ENCODE peak calls at places on chromosomes 11 and 22, in four cellular contexts. Z is NB4, Q is kidney epithelial cell, W is glutamatergic neuron. A is an unnamed sample.

GRCh38 chr11:37916331-37916730 is 1318.3 kb upstream of the RAG2 start:
- DNase-seq in Z (no peak), Q (no peak), W (no peak), A (no peak)

GRCh38 chr11:118081241-118081958 is 4.5 kb downstream of the TMPRSS4 start:
- DNase-seq in Z (peak), Q (no peak), W (no peak), A (no peak)

GRCh38 chr11:94732617-94733292 is 35.4 kb upstream of the AMOTL1 start:
- DNase-seq in Z (no peak), Q (no peak), W (no peak), A (peak)

GRCh38 chr11:120331301-120331966 is 4.8 kb upstream of the ARHGEF12 start:
- DNase-seq in Z (no peak), Q (peak), W (no peak), A (peak)

GRCh38 chr11:36367806-36368680 is 72.0 kb downstream of the PRR5L start:
- DNase-seq in Z (no peak), Q (no peak), W (no peak), A (no peak)

GRCh38 chr11:134544095-134544815 is 132.2 kb upstream of the B3GAT1 start:
- DNase-seq in Z (no peak), Q (no peak), W (peak), A (peak)

GRCh38 chr22:35376728-35377472 is 4.0 kb upstream of the HMOX1 start:
- DNase-seq in Z (peak), Q (peak), W (peak), A (peak)

GRCh38 chr11:2793781-2794418 is 91.7 kb downstream of the CDKN1C start:
- DNase-seq in Z (no peak), Q (no peak), W (peak), A (no peak)

GRCh38 chr11:108859510-108859909 is 194.6 kb downstream of the DDX10 start:
- DNase-seq in Z (no peak), Q (no peak), W (no peak), A (peak)

GRCh38 chr11:73140213-73141030 is 1.7 kb downstream of the FCHSD2 start:
- DNase-seq in Z (peak), Q (no peak), W (peak), A (peak)

GRCh38 chr11:128184981-128185380 is 402.4 kb downstream of the ETS1 start:
- DNase-seq in Z (no peak), Q (no peak), W (no peak), A (no peak)

GRCh38 chr11:73521621-73522020 is 76.3 kb downstream of the FAM168A start:
- DNase-seq in Z (peak), Q (peak), W (no peak), A (peak)

GRCh38 chr22:38345782-38346181 is 28.5 kb upstream of the CSNK1E start:
- DNase-seq in Z (no peak), Q (no peak), W (no peak), A (no peak)

GRCh38 chr11:44110231-44110679 is 14.8 kb downstream of the EXT2 start:
- DNase-seq in Z (peak), Q (no peak), W (peak), A (peak)

GRCh38 chr11:36148701-36149100 is 140.5 kb downstream of the COMMD9 start:
- DNase-seq in Z (no peak), Q (no peak), W (no peak), A (no peak)

GRCh38 chr11:108853151-108853550 is 188.3 kb downstream of the DDX10 start:
- DNase-seq in Z (no peak), Q (no peak), W (no peak), A (no peak)

GRCh38 chr22:24099661-24100060 is 81.6 kb upstream of the SUSD2 start:
- DNase-seq in Z (no peak), Q (no peak), W (no peak), A (no peak)

GRCh38 chr22:38696606-38697005 is 4.1 kb downstream of the JOSD1 start:
- DNase-seq in Z (peak), Q (peak), W (no peak), A (peak)

GRCh38 chr11:107707807-107708206 is 4.0 kb downstream of the SLN start:
- DNase-seq in Z (no peak), Q (no peak), W (no peak), A (no peak)

GRCh38 chr11:23288001-23288783 is 427.9 kb upstream of the CCDC179 start:
- DNase-seq in Z (no peak), Q (peak), W (no peak), A (peak)

GRCh38 chr11:8586805-8587204 is 7.2 kb downstream of the STK33 start:
- DNase-seq in Z (no peak), Q (no peak), W (no peak), A (no peak)

GRCh38 chr11:85934599-85935169 is 79.5 kb downstream of the CCDC83 start:
- DNase-seq in Z (no peak), Q (no peak), W (no peak), A (no peak)

GRCh38 chr22:36988075-36988474 is 31.2 kb downstream of the TST start:
- DNase-seq in Z (no peak), Q (no peak), W (no peak), A (no peak)

A was measured in RPMI7951.